ENCODE peak calls at places on chromosomes 6 and 20, in ten cellular contexts. Y is NB4; B is HFFc6; P is GM13976; Q is endothelial cell; R is CD8-positive, alpha-beta T cell; Z is esophagus squamous epithelium; W is GM23338; G is lower lobe of right lung; J is A549. H is an unnamed sample.

GRCh38 chr6:43086022-43086658 is 10.0 kb downstream of the PTK7 start:
- DNase-seq in J (no peak), P (peak), Y (peak), W (no peak), B (no peak), Z (no peak), G (no peak), R (no peak), Q (no peak), H (peak)

GRCh38 chr6:143941852-143942627 is 66.0 kb downstream of the PLAGL1 start:
- DNase-seq in Q (peak), P (peak), Y (peak), Z (no peak), R (peak), B (peak), W (peak), G (peak), J (peak), H (no peak)

GRCh38 chr6:125231133-125231532 is 70.6 kb downstream of the HDDC2 start:
- DNase-seq in W (no peak), Z (no peak), Y (no peak), G (no peak), J (no peak), P (no peak), Q (no peak), R (no peak), B (no peak), H (no peak)

GRCh38 chr20:41035207-41035606 is 6.6 kb downstream of the TOP1 start:
- DNase-seq in Y (no peak), G (no peak), J (no peak), Z (no peak), R (no peak), Q (no peak), P (no peak), W (peak), B (no peak), H (no peak)

GRCh38 chr20:57174737-57175136 is 91.7 kb downstream of the BMP7 start:
- DNase-seq in J (no peak), P (no peak), Z (no peak), R (no peak), B (no peak), W (no peak), Q (no peak), Y (no peak), G (no peak), H (no peak)

GRCh38 chr20:7924692-7925091 is 15.6 kb downstream of the HAO1 start:
- DNase-seq in R (no peak), Z (no peak), W (no peak), Y (peak), G (no peak), Q (no peak), J (no peak), B (peak), P (no peak), H (no peak)

GRCh38 chr20:9235518-9235917 is 166.6 kb downstream of the PLCB4 start:
- DNase-seq in W (no peak), B (peak), Z (no peak), P (no peak), J (no peak), G (no peak), R (no peak), Y (no peak), Q (no peak), H (no peak)

GRCh38 chr6:170117111-170117972 is 173.5 kb downstream of the DLL1 start:
- DNase-seq in Q (no peak), R (no peak), W (no peak), P (no peak), Z (no peak), G (no peak), J (no peak), B (no peak), Y (no peak), H (peak)

GRCh38 chr6:169702640-169703246 is 817 bp downstream of the C6orf120 start:
- DNase-seq in Z (no peak), Y (peak), R (peak), J (no peak), Q (peak), W (peak), G (peak), B (no peak), P (no peak), H (no peak)

GRCh38 chr6:152091851-152092341 is 284.4 kb downstream of the ESR1 start:
- DNase-seq in B (peak), Q (no peak), R (no peak), W (no peak), Y (no peak), P (no peak), Z (no peak), G (no peak), J (no peak), H (no peak)

GRCh38 chr6:25487012-25487411 is 165.0 kb upstream of the SCGN start:
- DNase-seq in P (no peak), J (no peak), G (no peak), Q (no peak), Z (no peak), W (no peak), Y (no peak), B (no peak), R (no peak), H (no peak)

GRCh38 chr20:19823971-19824370 is 65.9 kb downstream of the RIN2 start:
- DNase-seq in G (no peak), J (no peak), Y (no peak), W (peak), Q (no peak), P (no peak), Z (no peak), B (no peak), R (no peak), H (no peak)

GRCh38 chr20:39290575-39290974 is 328.4 kb downstream of the DHX35 start:
- DNase-seq in Q (no peak), G (no peak), P (no peak), Z (no peak), R (no peak), Y (no peak), B (no peak), J (no peak), W (peak), H (no peak)

GRCh38 chr6:36383608-36384007 is 3.9 kb downstream of the ETV7 start:
- DNase-seq in Y (no peak), W (no peak), Q (no peak), R (no peak), G (no peak), B (no peak), J (peak), Z (no peak), P (no peak), H (no peak)

GRCh38 chr20:1894951-1895673 is at the start of gene SIRPA:
- DNase-seq in Y (peak), B (peak), W (peak), G (peak), J (peak), R (no peak), Q (peak), Z (no peak), P (peak), H (no peak)

GRCh38 chr20:10647471-10647870 is 26.3 kb downstream of the JAG1 start:
- DNase-seq in G (no peak), P (peak), Q (no peak), Y (peak), J (no peak), Z (no peak), W (peak), R (no peak), B (no peak), H (no peak)
- TF ChIP-seq CTCF in G (no peak), P (peak), Q (no peak), Y (peak), J (peak), Z (no peak), W (peak), R (no peak), B (peak), H (peak)

GRCh38 chr6:158869010-158869603 is 49.9 kb upstream of the EZR start:
- DNase-seq in Q (no peak), P (no peak), Z (no peak), B (no peak), G (no peak), R (no peak), J (peak), W (peak), Y (no peak), H (no peak)

GRCh38 chr6:158867381-158868121 is 48.4 kb upstream of the EZR start:
- DNase-seq in R (no peak), Z (no peak), J (no peak), Q (no peak), Y (no peak), B (no peak), G (no peak), W (no peak), P (no peak), H (no peak)

GRCh38 chr6:158868122-158868480 is 48.9 kb upstream of the EZR start:
- DNase-seq in Q (no peak), W (no peak), R (no peak), J (no peak), B (no peak), P (no peak), Y (no peak), Z (no peak), G (no peak), H (no peak)

GRCh38 chr6:158870418-158870957 is 51.3 kb upstream of the EZR start:
- DNase-seq in W (no peak), P (no peak), J (no peak), Q (no peak), G (no peak), B (no peak), R (no peak), Y (no peak), Z (no peak), H (no peak)

DNA sequence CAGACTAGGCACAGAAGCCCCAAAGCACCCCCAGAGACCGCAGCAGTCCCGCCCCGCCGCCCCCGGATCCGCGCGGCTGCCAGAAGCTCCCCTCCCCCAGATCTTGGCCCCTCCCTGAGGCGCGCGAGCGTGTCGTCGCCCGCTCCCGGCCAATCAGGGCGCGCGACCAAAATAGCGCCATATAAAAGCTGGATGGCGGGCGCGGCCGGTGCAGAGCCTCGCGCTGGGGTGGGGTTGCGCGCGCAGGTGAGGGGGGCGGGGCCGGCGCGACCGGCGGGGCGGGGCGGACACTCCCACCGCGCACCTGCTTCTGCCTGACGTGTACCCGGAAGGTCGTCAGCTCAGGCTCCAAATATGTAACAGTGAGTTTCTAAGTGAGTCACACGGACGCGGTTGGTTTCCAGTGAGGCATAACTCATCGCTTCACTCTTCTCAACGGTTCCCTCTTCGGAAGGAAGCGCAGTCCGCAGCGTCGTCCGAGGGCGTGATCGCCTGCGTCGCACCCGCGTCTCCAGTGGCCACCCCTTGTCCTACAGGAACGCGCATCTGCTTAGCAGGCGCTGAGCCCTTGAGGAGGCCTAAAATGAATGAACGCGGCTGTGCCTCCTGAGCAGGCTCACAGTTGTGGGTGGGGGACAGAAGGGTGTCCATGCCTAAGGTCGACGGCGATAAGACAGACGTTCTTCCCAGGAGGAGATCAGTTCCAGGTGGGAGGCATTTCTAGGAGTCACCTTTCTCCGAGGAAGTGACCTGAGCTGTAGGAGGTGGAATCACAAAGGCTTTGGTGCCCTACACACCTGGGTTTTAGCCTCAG is 50.6 kb upstream of the EZR start:
- DNase-seq in R (peak), Y (peak), G (peak), P (peak), J (peak), B (peak), Q (peak), Z (peak), W (peak), H (no peak)
- TF ChIP-seq CTCF in R (no peak), Y (no peak), G (peak), P (peak), J (no peak), B (peak), Q (no peak), Z (peak), W (no peak), H (peak)

GRCh38 chr20:58544891-58545290 is 29.7 kb upstream of the APCDD1L start:
- DNase-seq in Y (no peak), G (no peak), R (no peak), Z (no peak), J (no peak), P (no peak), Q (no peak), B (no peak), W (no peak), H (no peak)

GRCh38 chr20:58545565-58546195 is 30.5 kb upstream of the APCDD1L start:
- DNase-seq in G (no peak), Y (no peak), P (no peak), B (no peak), W (no peak), J (no peak), Z (no peak), Q (no peak), R (no peak), H (no peak)

GRCh38 chr20:58544301-58544700 is 29.1 kb upstream of the APCDD1L start:
- DNase-seq in Z (no peak), G (no peak), B (no peak), R (no peak), Q (no peak), Y (no peak), W (no peak), P (no peak), J (no peak), H (no peak)

GRCh38 chr20:58543274-58543673 is 28.1 kb upstream of the APCDD1L start:
- DNase-seq in B (no peak), R (no peak), Z (no peak), J (no peak), W (no peak), Y (no peak), P (no peak), G (no peak), Q (no peak), H (no peak)

DNA sequence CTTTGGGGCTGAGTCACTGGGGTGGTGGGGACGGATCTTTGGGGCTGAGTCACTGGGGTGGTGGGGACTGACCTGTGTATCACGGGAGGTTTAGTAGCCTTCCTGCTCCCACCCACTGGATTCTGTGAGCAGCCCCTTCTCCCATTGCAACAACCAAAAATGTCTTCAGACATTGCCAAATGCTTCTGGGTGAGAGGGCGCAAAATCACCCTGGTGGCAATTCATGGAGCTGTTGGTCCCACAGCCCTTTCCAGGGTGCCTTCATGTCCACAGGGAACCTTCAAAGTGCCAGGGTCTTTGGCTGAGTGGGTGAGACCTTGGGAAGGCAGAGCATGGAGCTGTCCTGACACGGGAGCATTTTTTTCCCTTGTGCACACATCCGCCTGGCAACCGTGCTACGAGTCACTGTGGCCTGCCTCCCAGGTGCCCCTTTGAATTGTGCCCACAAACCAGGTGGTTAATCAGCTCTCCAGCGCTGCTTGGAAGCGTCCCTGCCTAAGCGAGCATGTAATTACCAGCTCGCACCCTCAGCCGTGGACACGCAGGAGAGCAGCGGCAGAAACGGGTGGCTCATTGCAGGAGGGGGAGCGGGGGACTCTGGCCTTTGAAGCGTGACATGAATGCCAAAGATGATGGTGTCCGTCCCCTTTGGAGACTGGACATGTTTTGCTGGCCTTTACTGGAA is 27.4 kb upstream of the APCDD1L start:
- DNase-seq in W (no peak), Y (peak), Z (no peak), Q (no peak), J (no peak), P (no peak), B (no peak), R (no peak), G (no peak), H (no peak)
- TF ChIP-seq CTCF in W (no peak), Y (no peak), Z (no peak), Q (no peak), J (no peak), P (no peak), B (no peak), R (no peak), G (no peak), H (no peak)

DNA sequence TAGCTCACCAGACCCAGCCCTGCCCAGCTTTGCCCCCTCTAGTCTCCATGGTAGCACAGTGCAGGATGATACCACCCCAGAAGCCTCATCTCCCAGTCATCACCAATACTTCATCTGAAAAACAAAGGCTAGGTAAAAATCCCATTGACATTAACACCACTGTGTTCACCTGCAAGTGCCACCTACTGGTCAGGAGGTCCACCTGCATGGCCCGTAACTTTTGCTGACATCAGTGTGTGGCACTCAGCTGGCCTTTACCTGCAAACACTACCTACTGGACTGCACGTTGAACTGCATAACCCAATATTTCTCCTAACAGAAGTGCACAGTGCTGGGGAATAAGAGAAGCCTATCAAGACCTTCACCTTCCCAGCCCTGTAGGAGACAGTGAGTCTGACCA is 234.7 kb upstream of the ADGRB3 start:
- DNase-seq in W (peak), Z (no peak), J (no peak), G (no peak), P (no peak), Q (no peak), B (no peak), R (no peak), Y (peak), H (no peak)
- TF ChIP-seq CTCF in W (peak), Z (no peak), J (no peak), G (no peak), P (no peak), Q (peak), B (no peak), R (no peak), Y (peak), H (no peak)

DNA sequence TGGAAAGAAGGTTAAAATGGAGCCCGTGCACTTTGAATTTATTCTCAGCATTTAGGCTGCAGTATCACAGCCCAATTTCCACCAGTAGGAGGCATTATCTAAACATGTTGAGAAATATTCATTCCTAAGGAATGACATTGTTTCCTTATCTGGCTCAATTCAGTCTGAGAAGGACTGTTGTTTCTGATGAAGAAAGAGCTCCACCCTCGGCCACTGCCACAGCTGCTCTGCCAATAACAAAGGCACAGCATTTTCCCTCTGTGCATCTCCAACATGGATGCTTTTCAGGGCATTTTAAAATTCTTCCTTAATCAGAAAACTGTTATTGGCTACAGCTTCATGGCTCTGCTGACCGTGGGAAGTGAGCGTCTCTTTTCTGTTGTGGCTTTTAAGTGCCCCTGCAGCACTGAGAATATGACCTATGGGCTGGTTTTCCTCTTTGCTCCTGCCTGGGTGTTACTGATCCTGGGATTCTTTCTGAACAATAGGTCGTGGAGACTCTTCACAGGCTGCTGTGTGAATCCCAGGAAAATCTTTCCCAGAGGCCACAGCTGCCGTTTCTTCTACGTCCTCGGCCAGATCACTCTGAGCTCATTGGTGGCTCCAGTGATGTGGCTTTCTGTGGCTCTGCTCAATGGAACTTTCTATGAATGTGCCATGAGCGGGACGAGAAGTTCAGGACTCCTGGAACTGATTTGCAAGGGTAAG is at the start of gene CALHM5:
- DNase-seq in J (peak), P (no peak), B (peak), Y (peak), Z (no peak), Q (peak), R (no peak), W (peak), G (no peak), H (no peak)
- TF ChIP-seq CTCF in J (peak), P (no peak), B (peak), Y (peak), Z (peak), Q (peak), R (no peak), W (peak), G (peak), H (peak)

DNA sequence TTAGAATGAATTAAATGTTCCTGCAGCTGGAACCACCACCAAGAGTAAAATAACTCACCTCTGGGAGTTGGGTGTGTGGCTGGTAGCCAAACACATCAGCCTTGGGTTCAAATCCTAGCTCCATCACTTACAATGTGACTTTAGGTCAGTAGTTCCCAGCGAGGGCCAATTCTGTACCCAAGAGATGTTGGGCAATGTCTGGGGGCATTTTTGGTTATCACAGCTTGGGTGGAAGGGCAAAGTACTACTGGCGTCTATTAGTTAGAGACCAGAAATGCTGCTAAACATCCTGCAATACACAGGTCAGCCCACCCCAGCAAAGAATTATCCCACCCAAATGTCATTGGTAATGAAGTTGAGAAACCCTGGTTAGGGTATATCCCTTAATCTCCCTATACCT is 48.8 kb downstream of the SLC13A3 start:
- DNase-seq in B (no peak), Q (no peak), P (no peak), J (no peak), W (no peak), G (no peak), Y (no peak), R (no peak), Z (no peak), H (no peak)
- TF ChIP-seq CTCF in B (no peak), Q (no peak), P (no peak), J (no peak), W (no peak), G (no peak), Y (no peak), R (no peak), Z (no peak), H (no peak)

GRCh38 chr6:11595903-11596302 is 58.4 kb downstream of the TMEM170B start:
- DNase-seq in Q (peak), Z (no peak), G (no peak), Y (peak), P (no peak), B (no peak), R (no peak), J (no peak), W (peak), H (no peak)
- TF ChIP-seq CTCF in Q (peak), Z (no peak), G (no peak), Y (peak), P (no peak), B (peak), R (no peak), J (no peak), W (peak), H (peak)